ENCODE peak calls at places on chromosomes 12 and 14, in six cellular contexts. S, A, Y, P, D and E are unnamed samples.

GRCh38 chr12:54585243-54585642 is 3.2 kb downstream of the PPP1R1A start:
- DNase-seq in D (no peak), P (no peak), S (no peak), Y (no peak), A (no peak), E (no peak)

GRCh38 chr14:67373347-67373746 is 13.2 kb downstream of the EIF2S1 start:
- DNase-seq in Y (peak; percentile 36), P (no peak), A (no peak), D (no peak), S (no peak), E (no peak)

GRCh38 chr14:103568952-103569351 is 6.2 kb downstream of the COA8 start:
- DNase-seq in S (no peak), P (no peak), A (no peak), D (no peak), Y (no peak), E (no peak)

GRCh38 chr14:23933108-23933507 is 20.5 kb upstream of the DHRS4 start:
- DNase-seq in Y (no peak), D (no peak), P (no peak), S (no peak), A (no peak), E (no peak)

GRCh38 chr14:75522224-75522764 is at the start of gene BATF:
- DNase-seq in A (no peak), S (no peak), D (no peak), P (no peak), Y (peak; percentile 87), E (no peak)

GRCh38 chr12:48023386-48023785 is 19.1 kb upstream of the COL2A1 start:
- DNase-seq in S (peak; percentile 51), Y (no peak), P (no peak), D (no peak), A (no peak), E (no peak)

GRCh38 chr12:2650261-2651060 is 144.3 kb upstream of the FKBP4 start:
- DNase-seq in Y (no peak), P (no peak), S (no peak), D (no peak), A (no peak), E (no peak)

GRCh38 chr14:59897757-59898383 is 22.1 kb upstream of the LRRC9 start:
- DNase-seq in P (no peak), A (peak; percentile 53), D (no peak), S (peak; percentile 59), Y (peak; percentile 27), E (no peak)

GRCh38 chr12:10196210-10196609 is 16.5 kb upstream of the GABARAPL1 start:
- DNase-seq in P (no peak), S (no peak), D (no peak), Y (peak; percentile 79), A (no peak), E (no peak)

GRCh38 chr12:90922068-90922743 is 32.8 kb downstream of the CCER1 start:
- DNase-seq in Y (no peak), D (peak; percentile 80), P (no peak), S (no peak), A (no peak), E (peak; percentile 46)

GRCh38 chr14:70057519-70058136 is 131.1 kb downstream of the SLC8A3 start:
- DNase-seq in P (no peak), A (no peak), Y (no peak), D (no peak), S (no peak), E (no peak)

GRCh38 chr14:20516921-20517320 is 11.6 kb downstream of the RNASE10 start:
- DNase-seq in D (peak; percentile 89), A (no peak), P (no peak), Y (no peak), S (no peak), E (peak; percentile 4)

GRCh38 chr12:8860165-8860961 is 37.9 kb downstream of the A2ML1 start:
- DNase-seq in P (peak; percentile 22), D (peak; percentile 54), Y (peak; percentile 62), A (peak; percentile 40), S (peak; percentile 47), E (peak; percentile 57)

GRCh38 chr14:102028733-102029132 is 58.1 kb downstream of the HSP90AA1 start:
- DNase-seq in D (peak; percentile 77), Y (no peak), P (no peak), A (peak; percentile 26), S (no peak), E (peak; percentile 88)

GRCh38 chr12:20260864-20261263 is 107.5 kb upstream of the PDE3A start:
- DNase-seq in S (no peak), Y (no peak), D (no peak), A (no peak), P (no peak), E (no peak)

GRCh38 chr12:89117448-89118034 is 234.8 kb downstream of the DUSP6 start:
- DNase-seq in D (peak; percentile 2), S (no peak), P (no peak), A (no peak), Y (no peak), E (no peak)

GRCh38 chr12:17954788-17955187 is 135.2 kb downstream of the RERGL start:
- DNase-seq in P (no peak), Y (no peak), S (no peak), A (peak; percentile 16), D (no peak), E (no peak)

GRCh38 chr12:117809509-117809908 is 159.3 kb downstream of the KSR2 start:
- DNase-seq in D (no peak), Y (no peak), P (no peak), A (no peak), S (no peak), E (no peak)

GRCh38 chr14:100271247-100271939 is 32.4 kb downstream of the YY1 start:
- DNase-seq in S (no peak), P (no peak), A (no peak), D (no peak), Y (no peak), E (peak; percentile 6)

GRCh38 chr14:85243306-85243705 is 286.6 kb upstream of the FLRT2 start:
- DNase-seq in S (no peak), D (no peak), Y (no peak), A (no peak), P (no peak), E (peak; percentile 38)

GRCh38 chr14:86790408-86791364 is 1202.3 kb downstream of the GALC start:
- DNase-seq in D (no peak), A (no peak), Y (no peak), P (no peak), S (no peak), E (no peak)

GRCh38 chr12:25495336-25496097 is 57.6 kb downstream of the LMNTD1 start:
- DNase-seq in S (no peak), D (peak; percentile 89), A (no peak), Y (no peak), P (no peak), E (peak; percentile 80)

GRCh38 chr12:128267651-128268347 is 829 bp downstream of the TMEM132C start:
- DNase-seq in P (peak; percentile 16), Y (no peak), D (no peak), A (no peak), S (peak; percentile 3), E (no peak)

GRCh38 chr12:57385586-57385985 is 45.3 kb downstream of the R3HDM2 start:
- DNase-seq in D (no peak), A (no peak), P (no peak), S (no peak), Y (peak; percentile 49), E (no peak)
- H3K4me3 ChIP-seq in D (no peak overlapping the region), A (no peak overlapping the region), P (no peak overlapping the region), S (no peak overlapping the region), Y (no peak overlapping the region), E (no peak overlapping the region)

DNA sequence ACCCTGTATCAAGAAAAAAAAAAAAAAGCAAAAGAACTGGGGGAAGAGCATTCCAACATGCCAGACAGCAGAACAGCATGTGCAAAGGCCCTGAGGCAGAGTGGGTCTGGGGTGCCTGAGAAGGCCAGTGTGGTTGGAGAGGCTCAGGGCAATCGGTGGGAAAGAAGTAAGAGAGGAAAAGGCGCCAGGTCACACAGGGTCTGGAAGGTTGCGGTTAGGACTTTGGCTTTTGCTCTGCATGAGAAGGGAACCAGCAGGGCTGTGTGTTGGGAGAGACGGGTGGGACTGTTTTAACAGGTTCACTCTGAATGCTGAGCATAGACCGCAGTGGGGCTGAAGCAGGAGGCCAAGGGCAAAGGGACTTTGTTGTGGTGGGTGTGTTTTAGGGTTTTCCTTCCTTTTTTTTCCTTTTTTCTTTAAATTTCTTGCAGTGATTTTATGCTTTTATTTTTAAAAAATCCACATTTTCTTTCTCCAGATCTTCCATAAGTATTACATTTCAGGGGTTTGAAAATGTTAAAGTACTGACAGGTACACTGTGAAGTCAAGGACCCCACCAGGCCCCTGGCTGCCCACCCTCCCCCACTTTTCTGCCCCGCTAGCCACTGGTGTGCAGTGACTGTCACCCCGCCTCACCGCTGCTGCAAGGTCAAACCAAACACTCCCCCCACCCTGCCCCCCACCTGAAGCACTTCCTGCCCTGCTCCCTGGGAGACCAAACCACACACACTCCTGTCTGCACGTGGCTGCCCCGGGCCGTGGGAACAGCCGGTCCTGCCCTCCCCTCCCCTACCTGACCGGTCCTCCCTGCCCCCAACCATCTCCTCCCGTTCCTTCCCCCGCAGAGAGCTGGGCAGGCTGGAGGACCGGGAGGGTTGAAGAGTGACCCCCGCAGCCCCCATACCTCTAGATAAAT is 30.0 kb downstream of the DTX1 start:
- DNase-seq in Y (peak; percentile 78), A (no peak), P (no peak), S (no peak), D (no peak), E (no peak)
- H3K4me3 ChIP-seq in Y (no peak overlapping the region), A (no peak overlapping the region), P (no peak overlapping the region), S (no peak overlapping the region), D (no peak overlapping the region), E (no peak overlapping the region)

GRCh38 chr12:115932073-115932472 is 345.4 kb downstream of the MED13L start:
- DNase-seq in A (no peak), D (no peak), P (no peak), Y (no peak), S (no peak), E (no peak)
- H3K4me3 ChIP-seq in A (no peak overlapping the region), D (no peak overlapping the region), P (no peak overlapping the region), Y (no peak overlapping the region), S (no peak overlapping the region), E (no peak overlapping the region)

GRCh38 chr14:95157195-95157986 is at the start of gene DICER1:
- DNase-seq in A (peak; percentile 93), Y (peak; percentile 95), D (peak; percentile 89), S (peak; percentile 96), P (peak; percentile 98), E (peak; percentile 92)

GRCh38 chr14:95153866-95154265 is 3.5 kb downstream of the DICER1 start:
- DNase-seq in A (no peak), D (no peak), S (no peak), Y (no peak), P (no peak), E (no peak)

GRCh38 chr14:95156765-95157194 is 549 bp downstream of the DICER1 start:
- DNase-seq in S (peak; percentile 55), A (peak; percentile 28), P (peak; percentile 35), Y (peak; percentile 57), D (peak; percentile 19), E (peak; percentile 36)

GRCh38 chr14:95156153-95156764 is 1.1 kb downstream of the DICER1 start:
- DNase-seq in P (no peak), D (peak; percentile 25), Y (peak; percentile 24), A (no peak), S (peak; percentile 21), E (peak; percentile 15)

GRCh38 chr14:95155044-95155443 is 2.3 kb downstream of the DICER1 start:
- DNase-seq in S (no peak), A (no peak), D (no peak), P (no peak), Y (no peak), E (no peak)
- H3K4me3 ChIP-seq in S (no peak overlapping the region), A (no peak overlapping the region), D (no peak overlapping the region), P (peak overlapping the region; percentile 9), Y (no peak overlapping the region), E (peak overlapping the region; percentile 1)

DNA sequence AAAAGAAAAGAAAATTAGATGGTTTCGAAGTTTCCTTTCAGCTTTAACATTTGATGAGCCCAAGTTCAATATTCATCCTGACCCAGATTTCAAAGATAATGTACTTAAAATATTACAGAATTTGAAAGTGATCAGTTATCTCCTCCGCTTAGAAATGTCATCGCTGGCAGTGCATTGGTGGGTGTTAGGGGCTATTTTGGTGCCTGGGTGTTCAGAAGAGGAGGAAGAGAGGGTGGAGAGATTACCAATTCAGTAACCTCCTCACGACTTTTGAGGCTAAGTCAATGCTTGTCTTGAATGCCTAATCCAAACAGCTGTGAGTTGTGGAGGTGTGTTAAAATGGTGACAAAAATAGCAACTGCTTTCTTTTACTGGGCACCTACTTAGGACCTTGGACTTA is 13.8 kb upstream of the DGLUCY start:
- DNase-seq in D (no peak), S (no peak), Y (no peak), P (no peak), A (no peak), E (no peak)
- H3K4me3 ChIP-seq in D (no peak overlapping the region), S (no peak overlapping the region), Y (no peak overlapping the region), P (no peak overlapping the region), A (no peak overlapping the region), E (no peak overlapping the region)